ENCODE peak calls at places on chromosomes 7 and 10, in ten cellular contexts. L, R, A, T, S, Y, O, M, G and F are unnamed samples.

GRCh38 chr7:140616328-140616727 is 24.3 kb downstream of the DENND2A start:
- DNase-seq in L (no peak), R (no peak), A (no peak), T (no peak), S (no peak), Y (no peak), O (no peak), M (no peak), G (no peak), F (no peak)

GRCh38 chr10:119973261-119973660 is 80.7 kb downstream of the SEC23IP start:
- DNase-seq in L (peak), R (no peak), A (no peak), T (peak), S (no peak), Y (no peak), O (no peak), M (no peak), G (peak), F (no peak)

GRCh38 chr10:124641282-124642075 is 102.7 kb downstream of the FAM53B start:
- DNase-seq in L (peak), R (peak), A (no peak), T (no peak), S (peak), Y (peak), O (peak), M (no peak), G (peak), F (no peak)

GRCh38 chr7:8365499-8366110 is 67.8 kb upstream of the NXPH1 start:
- DNase-seq in L (no peak), R (no peak), A (peak), T (peak), S (no peak), Y (no peak), O (no peak), M (peak), G (peak), F (no peak)

GRCh38 chr10:132096863-132097478 is 31.2 kb downstream of the JAKMIP3 start:
- DNase-seq in L (no peak), R (no peak), A (no peak), T (no peak), S (no peak), Y (no peak), O (no peak), M (no peak), G (no peak), F (no peak)

GRCh38 chr10:29968556-29968955 is 90.8 kb downstream of the JCAD start:
- DNase-seq in L (no peak), R (no peak), A (no peak), T (no peak), S (no peak), Y (no peak), O (no peak), M (no peak), G (no peak), F (no peak)

GRCh38 chr7:143305423-143306070 is 10.4 kb upstream of the CLCN1 start:
- DNase-seq in L (peak), R (no peak), A (peak), T (peak), S (peak), Y (peak), O (no peak), M (peak), G (peak), F (peak)

GRCh38 chr7:139704308-139704879 is 73.4 kb downstream of the HIPK2 start:
- DNase-seq in L (no peak), R (no peak), A (no peak), T (no peak), S (no peak), Y (no peak), O (no peak), M (no peak), G (peak), F (no peak)

GRCh38 chr10:125468273-125468672 is 214.7 kb downstream of the TEX36 start:
- DNase-seq in L (no peak), R (no peak), A (no peak), T (no peak), S (no peak), Y (no peak), O (no peak), M (no peak), G (no peak), F (no peak)

GRCh38 chr7:30171753-30172447 is 37.1 kb downstream of the MTURN start:
- DNase-seq in L (no peak), R (no peak), A (no peak), T (no peak), S (no peak), Y (no peak), O (no peak), M (no peak), G (no peak), F (no peak)

GRCh38 chr7:30170460-30171197 is 35.8 kb downstream of the MTURN start:
- DNase-seq in L (no peak), R (no peak), A (no peak), T (no peak), S (no peak), Y (no peak), O (no peak), M (no peak), G (no peak), F (no peak)

GRCh38 chr7:30175171-30175570 is 40.4 kb downstream of the MTURN start:
- DNase-seq in L (no peak), R (no peak), A (no peak), T (no peak), S (no peak), Y (no peak), O (no peak), M (no peak), G (no peak), F (no peak)

GRCh38 chr7:30173058-30173897 is 38.5 kb downstream of the MTURN start:
- DNase-seq in L (peak), R (no peak), A (peak), T (peak), S (peak), Y (no peak), O (peak), M (no peak), G (no peak), F (peak)

GRCh38 chr7:30172451-30172850 is 37.7 kb downstream of the MTURN start:
- DNase-seq in L (no peak), R (no peak), A (no peak), T (no peak), S (no peak), Y (no peak), O (no peak), M (no peak), G (no peak), F (no peak)
- TF ChIP-seq CTCF in L (no peak), R (no peak), A (no peak), T (no peak), S (no peak), Y (no peak), O (no peak), M (no peak), G (no peak), F (no peak)

GRCh38 chr10:49168821-49169495 is 19.2 kb downstream of the TMEM273 start:
- DNase-seq in L (no peak), R (no peak), A (no peak), T (no peak), S (no peak), Y (no peak), O (no peak), M (no peak), G (no peak), F (no peak)

GRCh38 chr10:49167629-49168540 is 20.3 kb downstream of the TMEM273 start:
- DNase-seq in L (no peak), R (no peak), A (no peak), T (no peak), S (no peak), Y (no peak), O (no peak), M (no peak), G (no peak), F (no peak)

GRCh38 chr10:49171326-49172140 is 16.7 kb downstream of the TMEM273 start:
- DNase-seq in L (no peak), R (no peak), A (no peak), T (no peak), S (no peak), Y (no peak), O (no peak), M (no peak), G (no peak), F (no peak)

GRCh38 chr10:49170632-49171325 is 17.4 kb downstream of the TMEM273 start:
- DNase-seq in L (no peak), R (no peak), A (no peak), T (no peak), S (no peak), Y (no peak), O (no peak), M (no peak), G (no peak), F (no peak)

DNA sequence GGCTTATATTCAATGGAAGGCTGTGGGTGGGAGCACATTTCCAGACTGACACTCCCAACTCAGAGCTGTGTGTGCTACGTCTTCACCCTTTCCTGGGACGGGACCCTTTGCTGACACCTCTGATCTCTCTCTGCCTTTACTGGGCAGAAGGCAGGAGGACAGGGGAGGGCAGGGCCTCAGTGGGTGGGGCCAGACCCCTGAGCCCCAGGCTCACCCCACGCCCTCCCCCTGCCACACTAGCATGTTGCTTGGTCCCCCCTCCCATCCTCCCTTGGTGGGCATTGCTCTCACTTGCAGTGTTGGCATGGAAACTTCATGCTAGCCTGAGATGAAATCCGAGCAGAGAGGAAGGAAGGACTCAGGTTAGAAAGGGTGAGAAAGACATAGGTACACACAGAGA is 18.4 kb downstream of the TMEM273 start:
- DNase-seq in L (no peak), R (no peak), A (no peak), T (no peak), S (no peak), Y (no peak), O (no peak), M (no peak), G (no peak), F (no peak)
- TF ChIP-seq CTCF in L (no peak), R (no peak), A (no peak), T (no peak), S (no peak), Y (no peak), O (no peak), M (no peak), G (no peak), F (no peak)

DNA sequence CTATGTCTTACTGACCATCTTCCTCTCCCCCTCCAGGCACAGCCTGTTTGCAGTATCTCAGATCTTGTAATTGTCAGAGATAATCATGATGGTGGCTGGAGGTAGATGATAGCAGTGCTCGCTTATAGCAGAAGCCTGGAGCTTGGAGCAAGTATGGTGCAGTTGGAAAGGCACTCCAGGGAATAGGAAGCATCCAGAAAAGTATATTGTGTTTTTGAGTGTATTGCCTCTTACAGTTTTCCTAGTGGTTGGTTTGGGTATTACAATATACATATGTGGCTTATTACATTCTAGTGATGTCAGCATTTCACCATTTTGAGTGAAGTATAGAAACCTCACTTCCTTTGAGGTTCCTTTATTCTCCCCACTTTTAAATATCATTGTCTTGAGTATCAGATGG is 101.5 kb downstream of the STK31 start:
- DNase-seq in L (peak), R (no peak), A (no peak), T (no peak), S (no peak), Y (no peak), O (no peak), M (no peak), G (no peak), F (no peak)
- TF ChIP-seq CTCF in L (peak), R (no peak), A (peak), T (peak), S (no peak), Y (peak), O (no peak), M (peak), G (peak), F (peak)

GRCh38 chr10:70350501-70350900 is 31.9 kb downstream of the LRRC20 start:
- DNase-seq in L (no peak), R (no peak), A (no peak), T (no peak), S (no peak), Y (no peak), O (no peak), M (no peak), G (no peak), F (no peak)

GRCh38 chr10:70344144-70344543 is 38.3 kb downstream of the LRRC20 start:
- DNase-seq in L (no peak), R (no peak), A (no peak), T (no peak), S (no peak), Y (no peak), O (no peak), M (no peak), G (no peak), F (no peak)

GRCh38 chr10:70346155-70346554 is 36.3 kb downstream of the LRRC20 start:
- DNase-seq in L (no peak), R (no peak), A (no peak), T (no peak), S (no peak), Y (no peak), O (no peak), M (no peak), G (no peak), F (no peak)

GRCh38 chr10:70347321-70347720 is 35.1 kb downstream of the LRRC20 start:
- DNase-seq in L (no peak), R (no peak), A (no peak), T (no peak), S (no peak), Y (no peak), O (no peak), M (no peak), G (no peak), F (no peak)

GRCh38 chr10:70348228-70348850 is 34.1 kb downstream of the LRRC20 start:
- DNase-seq in L (peak), R (no peak), A (peak), T (peak), S (no peak), Y (peak), O (no peak), M (peak), G (peak), F (no peak)
- TF ChIP-seq CTCF in L (peak), R (peak), A (no peak), T (peak), S (peak), Y (peak), O (peak), M (peak), G (peak), F (peak)

GRCh38 chr7:17651926-17652385 is 288.3 kb downstream of the SNX13 start:
- DNase-seq in L (peak), R (no peak), A (no peak), T (no peak), S (peak), Y (no peak), O (peak), M (no peak), G (no peak), F (no peak)
- TF ChIP-seq CTCF in L (peak), R (no peak), A (no peak), T (no peak), S (no peak), Y (no peak), O (peak), M (no peak), G (no peak), F (no peak)

DNA sequence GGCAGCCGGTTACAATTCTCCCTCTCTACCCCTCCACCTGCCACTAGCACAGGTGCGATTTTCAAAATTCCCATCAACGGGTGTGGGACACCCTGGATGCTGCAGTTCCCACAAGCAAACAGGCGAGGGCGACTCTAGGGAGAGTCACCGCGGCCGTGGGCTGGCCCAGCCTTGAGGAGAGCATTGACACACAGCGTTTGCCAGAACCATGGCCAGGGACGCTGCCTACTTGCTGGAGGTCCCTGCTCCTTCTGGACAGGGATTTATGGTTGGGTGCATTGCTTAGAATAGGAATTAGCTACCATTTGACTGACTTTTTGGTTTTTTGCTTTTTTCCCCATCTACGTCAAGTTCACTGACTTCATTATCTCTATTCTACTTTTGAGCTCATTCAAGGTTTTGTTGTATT is 19.0 kb upstream of the CLDN4 start:
- DNase-seq in L (peak), R (peak), A (peak), T (peak), S (peak), Y (peak), O (peak), M (peak), G (peak), F (peak)
- TF ChIP-seq CTCF in L (peak), R (peak), A (peak), T (peak), S (peak), Y (peak), O (peak), M (peak), G (peak), F (peak)